ENCODE peak calls at places on chromosome 16, in seven cellular contexts. One of them, this sample, is unnamed.
A peak's percentile ranks its signal among the peaks of the same experiment; 100 is the strongest.

GRCh38 chr16:12092347-12092882 is 115.9 kb downstream of the SNX29 start:
- DNase-seq in heart left ventricle: no peak
- DNase-seq in HFFc6: peak; percentile 71
- DNase-seq in mucosa of descending colon: no peak
- DNase-seq in IMR-90: peak; percentile 95
- DNase-seq in endodermal cell: no peak
- DNase-seq in lower leg skin: no peak
- DNase-seq in this sample: no peak

GRCh38 chr16:27816561-27816960 is 247.0 kb downstream of the GSG1L start:
- DNase-seq in heart left ventricle: no peak
- DNase-seq in HFFc6: no peak
- DNase-seq in mucosa of descending colon: no peak
- DNase-seq in IMR-90: no peak
- DNase-seq in endodermal cell: peak; percentile 23
- DNase-seq in lower leg skin: no peak
- DNase-seq in this sample: no peak

GRCh38 chr16:55641430-55642056 is 14.2 kb upstream of the SLC6A2 start:
- DNase-seq in heart left ventricle: no peak
- DNase-seq in HFFc6: no peak
- DNase-seq in mucosa of descending colon: no peak
- DNase-seq in IMR-90: peak; percentile 51
- DNase-seq in endodermal cell: peak; percentile 25
- DNase-seq in lower leg skin: no peak
- DNase-seq in this sample: no peak

GRCh38 chr16:16036359-16036792 is 87.0 kb downstream of the ABCC1 start:
- DNase-seq in heart left ventricle: no peak
- DNase-seq in HFFc6: no peak
- DNase-seq in mucosa of descending colon: no peak
- DNase-seq in IMR-90: no peak
- DNase-seq in endodermal cell: no peak
- DNase-seq in lower leg skin: no peak
- DNase-seq in this sample: no peak

GRCh38 chr16:7363397-7364053 is 30.9 kb downstream of the RBFOX1 start:
- DNase-seq in heart left ventricle: peak; percentile 39
- DNase-seq in HFFc6: no peak
- DNase-seq in mucosa of descending colon: no peak
- DNase-seq in IMR-90: no peak
- DNase-seq in endodermal cell: no peak
- DNase-seq in lower leg skin: no peak
- DNase-seq in this sample: no peak

GRCh38 chr16:2712063-2712441 is 8.0 kb downstream of the PRSS27 start:
- DNase-seq in heart left ventricle: no peak
- DNase-seq in HFFc6: no peak
- DNase-seq in mucosa of descending colon: peak; percentile 26
- DNase-seq in IMR-90: no peak
- DNase-seq in endodermal cell: no peak
- DNase-seq in lower leg skin: no peak
- DNase-seq in this sample: no peak

GRCh38 chr16:31715915-31716314 is 157.7 kb upstream of the ZNF267 start:
- DNase-seq in heart left ventricle: no peak
- DNase-seq in HFFc6: no peak
- DNase-seq in mucosa of descending colon: no peak
- DNase-seq in IMR-90: no peak
- DNase-seq in endodermal cell: no peak
- DNase-seq in lower leg skin: no peak
- DNase-seq in this sample: no peak

GRCh38 chr16:77470851-77471250 is 36.0 kb upstream of the ADAMTS18 start:
- DNase-seq in heart left ventricle: no peak
- DNase-seq in HFFc6: no peak
- DNase-seq in mucosa of descending colon: no peak
- DNase-seq in IMR-90: no peak
- DNase-seq in endodermal cell: no peak
- DNase-seq in lower leg skin: no peak
- DNase-seq in this sample: no peak

GRCh38 chr16:54286330-54287017 is at the start of gene IRX3:
- DNase-seq in heart left ventricle: peak; percentile 90
- DNase-seq in HFFc6: peak; percentile 79
- DNase-seq in mucosa of descending colon: no peak
- DNase-seq in IMR-90: peak; percentile 4
- DNase-seq in endodermal cell: peak; percentile 92
- DNase-seq in lower leg skin: peak; percentile 90
- DNase-seq in this sample: peak; percentile 70

GRCh38 chr16:29318037-29318436 is 88.5 kb downstream of the NPIPB11 start:
- DNase-seq in heart left ventricle: no peak
- DNase-seq in HFFc6: no peak
- DNase-seq in mucosa of descending colon: no peak
- DNase-seq in IMR-90: no peak
- DNase-seq in endodermal cell: no peak
- DNase-seq in lower leg skin: no peak
- DNase-seq in this sample: no peak

GRCh38 chr16:55035037-55035436 is 104.4 kb downstream of the IRX5 start:
- DNase-seq in heart left ventricle: no peak
- DNase-seq in HFFc6: no peak
- DNase-seq in mucosa of descending colon: peak; percentile 60
- DNase-seq in IMR-90: no peak
- DNase-seq in endodermal cell: peak; percentile 92
- DNase-seq in lower leg skin: no peak
- DNase-seq in this sample: peak; percentile 65

GRCh38 chr16:9389543-9390207 is 298.2 kb downstream of the HAPSTR1 start:
- DNase-seq in heart left ventricle: no peak
- DNase-seq in HFFc6: no peak
- DNase-seq in mucosa of descending colon: no peak
- DNase-seq in IMR-90: no peak
- DNase-seq in endodermal cell: no peak
- DNase-seq in lower leg skin: no peak
- DNase-seq in this sample: no peak

DNA sequence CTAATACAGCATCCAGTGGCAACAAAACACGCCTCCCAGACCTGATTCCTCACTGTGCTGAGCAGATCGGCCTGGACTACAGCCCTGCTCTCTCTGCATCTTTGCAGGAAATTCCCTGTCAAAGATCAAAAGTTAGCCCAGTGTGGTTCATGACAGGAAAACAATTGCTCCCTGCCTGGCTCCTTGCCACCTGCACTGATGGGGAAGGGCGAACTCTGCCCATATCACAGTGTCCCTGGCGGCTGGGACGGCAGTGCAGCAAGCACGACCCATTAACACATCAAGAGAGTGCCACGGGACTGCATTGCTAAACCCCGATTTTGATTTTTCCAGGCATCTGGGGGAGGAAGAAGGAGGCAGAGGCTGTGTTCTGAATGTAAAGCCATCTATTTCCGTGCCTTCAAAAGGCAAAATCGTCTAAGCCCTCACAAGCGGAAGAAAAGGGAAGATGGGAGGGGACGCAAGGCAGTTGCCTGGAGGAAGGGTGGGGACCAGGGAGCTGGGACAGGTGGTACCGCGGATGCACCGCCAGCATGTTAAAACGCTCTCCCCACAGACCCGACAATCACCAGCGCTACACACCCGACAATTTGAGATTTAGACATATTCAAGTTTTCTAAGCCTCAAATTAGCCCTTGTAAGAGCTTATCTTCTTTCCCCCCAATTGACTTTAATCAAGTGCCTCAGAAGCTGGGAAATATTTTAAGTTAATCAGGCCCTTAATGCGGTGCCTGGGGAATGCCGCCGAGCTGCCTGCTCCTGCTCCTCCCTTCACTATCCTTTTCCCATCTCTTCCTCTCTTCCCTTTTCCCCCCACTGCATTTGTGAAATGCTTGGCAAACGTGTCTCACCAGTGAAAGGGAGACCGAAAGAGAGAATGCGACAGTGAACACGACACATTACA is 238.8 kb upstream of the CDH5 start:
- DNase-seq in heart left ventricle: no peak
- DNase-seq in HFFc6: no peak
- DNase-seq in mucosa of descending colon: no peak
- DNase-seq in IMR-90: no peak
- DNase-seq in endodermal cell: peak; percentile 79
- DNase-seq in lower leg skin: peak; percentile 36
- DNase-seq in this sample: peak; percentile 6
- TF ChIP-seq CTCF in heart left ventricle: no peak
- TF ChIP-seq CTCF in HFFc6: no peak
- TF ChIP-seq CTCF in mucosa of descending colon: no peak
- TF ChIP-seq CTCF in IMR-90: no peak
- TF ChIP-seq CTCF in endodermal cell: peak; percentile 59
- TF ChIP-seq CTCF in lower leg skin: no peak
- TF ChIP-seq CTCF in this sample: peak; percentile 32

GRCh38 chr16:88505405-88506082 is 52.5 kb downstream of the ZFPM1 start:
- DNase-seq in heart left ventricle: peak; percentile 30
- DNase-seq in HFFc6: no peak
- DNase-seq in mucosa of descending colon: peak; percentile 91
- DNase-seq in IMR-90: no peak
- DNase-seq in endodermal cell: peak; percentile 79
- DNase-seq in lower leg skin: no peak
- DNase-seq in this sample: no peak
- TF ChIP-seq CTCF in heart left ventricle: peak; percentile 39
- TF ChIP-seq CTCF in HFFc6: peak; percentile 47
- TF ChIP-seq CTCF in mucosa of descending colon: peak; percentile 69
- TF ChIP-seq CTCF in IMR-90: peak; percentile 33
- TF ChIP-seq CTCF in endodermal cell: peak; percentile 59
- TF ChIP-seq CTCF in lower leg skin: no peak
- TF ChIP-seq CTCF in this sample: peak; percentile 42

GRCh38 chr16:23155445-23156049 is 6.3 kb upstream of the USP31 start:
- DNase-seq in heart left ventricle: no peak
- DNase-seq in HFFc6: no peak
- DNase-seq in mucosa of descending colon: peak; percentile 41
- DNase-seq in IMR-90: no peak
- DNase-seq in endodermal cell: peak; percentile 64
- DNase-seq in lower leg skin: no peak
- DNase-seq in this sample: no peak
- TF ChIP-seq CTCF in heart left ventricle: peak; percentile 31
- TF ChIP-seq CTCF in HFFc6: peak; percentile 44
- TF ChIP-seq CTCF in mucosa of descending colon: no peak
- TF ChIP-seq CTCF in IMR-90: peak; percentile 21
- TF ChIP-seq CTCF in endodermal cell: peak; percentile 72
- TF ChIP-seq CTCF in lower leg skin: no peak
- TF ChIP-seq CTCF in this sample: peak; percentile 44

GRCh38 chr16:25108054-25108453 is 3.5 kb upstream of the LCMT1 start:
- DNase-seq in heart left ventricle: no peak
- DNase-seq in HFFc6: no peak
- DNase-seq in mucosa of descending colon: no peak
- DNase-seq in IMR-90: no peak
- DNase-seq in endodermal cell: peak; percentile 73
- DNase-seq in lower leg skin: no peak
- DNase-seq in this sample: no peak

GRCh38 chr16:25109643-25110042 is 1.9 kb upstream of the LCMT1 start:
- DNase-seq in heart left ventricle: peak; percentile 64
- DNase-seq in HFFc6: peak; percentile 98
- DNase-seq in mucosa of descending colon: peak; percentile 52
- DNase-seq in IMR-90: peak; percentile 98
- DNase-seq in endodermal cell: no peak
- DNase-seq in lower leg skin: peak; percentile 50
- DNase-seq in this sample: no peak

GRCh38 chr16:25114121-25114520 is 2.6 kb downstream of the LCMT1 start:
- DNase-seq in heart left ventricle: no peak
- DNase-seq in HFFc6: no peak
- DNase-seq in mucosa of descending colon: no peak
- DNase-seq in IMR-90: no peak
- DNase-seq in endodermal cell: no peak
- DNase-seq in lower leg skin: no peak
- DNase-seq in this sample: no peak

GRCh38 chr16:25110392-25110947 is 1.1 kb upstream of the LCMT1 start:
- DNase-seq in heart left ventricle: no peak
- DNase-seq in HFFc6: no peak
- DNase-seq in mucosa of descending colon: no peak
- DNase-seq in IMR-90: no peak
- DNase-seq in endodermal cell: no peak
- DNase-seq in lower leg skin: no peak
- DNase-seq in this sample: no peak

GRCh38 chr16:25111403-25112166 is at the start of gene LCMT1:
- DNase-seq in heart left ventricle: peak; percentile 94
- DNase-seq in HFFc6: peak; percentile 98
- DNase-seq in mucosa of descending colon: peak; percentile 91
- DNase-seq in IMR-90: peak; percentile 97
- DNase-seq in endodermal cell: peak; percentile 97
- DNase-seq in lower leg skin: peak; percentile 97
- DNase-seq in this sample: peak; percentile 79
- TF ChIP-seq CTCF in heart left ventricle: peak; percentile 5
- TF ChIP-seq CTCF in HFFc6: no peak
- TF ChIP-seq CTCF in mucosa of descending colon: no peak
- TF ChIP-seq CTCF in IMR-90: peak; percentile 4
- TF ChIP-seq CTCF in endodermal cell: no peak
- TF ChIP-seq CTCF in lower leg skin: no peak
- TF ChIP-seq CTCF in this sample: no peak

GRCh38 chr16:83717308-83717707 is 90.5 kb upstream of the HSBP1 start:
- DNase-seq in heart left ventricle: no peak
- DNase-seq in HFFc6: no peak
- DNase-seq in mucosa of descending colon: no peak
- DNase-seq in IMR-90: no peak
- DNase-seq in endodermal cell: peak; percentile 78
- DNase-seq in lower leg skin: no peak
- DNase-seq in this sample: no peak
- TF ChIP-seq CTCF in heart left ventricle: no peak
- TF ChIP-seq CTCF in HFFc6: no peak
- TF ChIP-seq CTCF in mucosa of descending colon: no peak
- TF ChIP-seq CTCF in IMR-90: no peak
- TF ChIP-seq CTCF in endodermal cell: peak; percentile 77
- TF ChIP-seq CTCF in lower leg skin: no peak
- TF ChIP-seq CTCF in this sample: no peak

GRCh38 chr16:81140930-81141780 is 45.0 kb upstream of the GCSH start:
- DNase-seq in heart left ventricle: no peak
- DNase-seq in HFFc6: no peak
- DNase-seq in mucosa of descending colon: no peak
- DNase-seq in IMR-90: no peak
- DNase-seq in endodermal cell: peak; percentile 87
- DNase-seq in lower leg skin: no peak
- DNase-seq in this sample: no peak
- TF ChIP-seq CTCF in heart left ventricle: no peak
- TF ChIP-seq CTCF in HFFc6: peak; percentile 57
- TF ChIP-seq CTCF in mucosa of descending colon: no peak
- TF ChIP-seq CTCF in IMR-90: no peak
- TF ChIP-seq CTCF in endodermal cell: peak; percentile 69
- TF ChIP-seq CTCF in lower leg skin: no peak
- TF ChIP-seq CTCF in this sample: peak; percentile 43

GRCh38 chr16:25390761-25391160 is 133.1 kb upstream of the ZKSCAN2 start:
- DNase-seq in heart left ventricle: no peak
- DNase-seq in HFFc6: no peak
- DNase-seq in mucosa of descending colon: no peak
- DNase-seq in IMR-90: no peak
- DNase-seq in endodermal cell: no peak
- DNase-seq in lower leg skin: no peak
- DNase-seq in this sample: no peak

GRCh38 chr16:25395528-25395927 is 137.9 kb upstream of the ZKSCAN2 start:
- DNase-seq in heart left ventricle: no peak
- DNase-seq in HFFc6: no peak
- DNase-seq in mucosa of descending colon: no peak
- DNase-seq in IMR-90: no peak
- DNase-seq in endodermal cell: no peak
- DNase-seq in lower leg skin: no peak
- DNase-seq in this sample: no peak
- TF ChIP-seq CTCF in heart left ventricle: no peak
- TF ChIP-seq CTCF in HFFc6: no peak
- TF ChIP-seq CTCF in mucosa of descending colon: no peak
- TF ChIP-seq CTCF in IMR-90: no peak
- TF ChIP-seq CTCF in endodermal cell: peak; percentile 78
- TF ChIP-seq CTCF in lower leg skin: no peak
- TF ChIP-seq CTCF in this sample: peak; percentile 24

This sample was measured in neural crest cell.